ENCODE peak calls at places on chromosomes 7 and 10, in six cellular contexts. A is T-helper 1 cell; Z is T-helper 2 cell; N is CD4-positive, alpha-beta memory T cell; P is cardiac fibroblast; U is SW480. T is an unnamed sample.

GRCh38 chr10:78115135-78115853 is 81.6 kb downstream of the RPS24 start:
- DNase-seq in N (no peak), A (no peak), P (no peak), U (no peak), Z (no peak), T (no peak)

GRCh38 chr10:101489355-101489754 is 98.7 kb downstream of the POLL start:
- DNase-seq in Z (no peak), P (peak), A (no peak), U (peak), N (no peak), T (no peak)

GRCh38 chr10:13334556-13334955 is 13.5 kb downstream of the SEPHS1 start:
- DNase-seq in Z (no peak), A (no peak), U (no peak), N (no peak), P (no peak), T (no peak)

GRCh38 chr10:99859585-99859984 is 77.1 kb downstream of the ABCC2 start:
- DNase-seq in Z (no peak), N (no peak), A (no peak), U (peak), P (no peak), T (no peak)

GRCh38 chr10:78460204-78460603 is 426.5 kb downstream of the RPS24 start:
- DNase-seq in A (no peak), U (no peak), N (no peak), P (no peak), Z (no peak), T (no peak)

GRCh38 chr7:2269468-2270460 is 27.7 kb downstream of the NUDT1 start:
- DNase-seq in P (peak), Z (no peak), N (no peak), A (no peak), U (no peak), T (no peak)

GRCh38 chr7:155456517-155456771 is 1.5 kb upstream of the EN2 start:
- DNase-seq in P (no peak), U (no peak), Z (no peak), A (no peak), N (no peak), T (no peak)

GRCh38 chr7:1567082-1567771 is 2.6 kb downstream of the PSMG3 start:
- DNase-seq in Z (no peak), A (no peak), U (peak), N (no peak), P (no peak), T (no peak)

GRCh38 chr7:4659551-4660286 is 22.4 kb upstream of the FOXK1 start:
- DNase-seq in A (no peak), Z (no peak), N (no peak), U (no peak), P (no peak), T (no peak)

T was measured in stimulated activated naive CD4-positive, alpha-beta T cell treated with Interleukin-2 at 50 U/mL for 16 hours.